ENCODE peak calls at places on chromosomes 5 and 9, in four cellular contexts. N, E, A and L are unnamed samples.

GRCh38 chr9:79023134-79023577 is 548.6 kb upstream of the TLE4 start:
- DNase-seq in N (peak; percentile 81), E (no peak), A (no peak), L (no peak)

GRCh38 chr9:135463140-135463539 is 16.4 kb upstream of the PPP1R26 start:
- DNase-seq in N (peak; percentile 14), E (no peak), A (no peak), L (no peak)

GRCh38 chr5:3026651-3027050 is 275.2 kb upstream of the IRX2 start:
- DNase-seq in N (no peak), E (no peak), A (no peak), L (no peak)

GRCh38 chr9:106893088-106893487 is 30.1 kb downstream of the ZNF462 start:
- DNase-seq in N (peak; percentile 25), E (no peak), A (no peak), L (no peak)

GRCh38 chr5:15693933-15694332 is 194.0 kb downstream of the FBXL7 start:
- DNase-seq in N (no peak), E (no peak), A (no peak), L (no peak)

GRCh38 chr5:109740329-109740728 is 50.6 kb downstream of the MAN2A1 start:
- DNase-seq in N (no peak), E (no peak), A (no peak), L (no peak)

GRCh38 chr9:38313421-38313820 is 79.1 kb upstream of the ALDH1B1 start:
- DNase-seq in N (no peak), E (no peak), A (no peak), L (no peak)

GRCh38 chr9:34664281-34665108 is 2.0 kb upstream of the CCL27 start:
- DNase-seq in N (peak; percentile 63), E (peak; percentile 69), A (peak; percentile 61), L (peak; percentile 55)

GRCh38 chr9:136545065-136545965 is 533 bp downstream of the NOTCH1 start:
- DNase-seq in N (no peak), E (peak; percentile 43), A (no peak), L (no peak)

GRCh38 chr5:158754018-158754514 is 345.6 kb downstream of the EBF1 start:
- DNase-seq in N (peak; percentile 98), E (no peak), A (no peak), L (no peak)

GRCh38 chr9:136361047-136361756 is 2.3 kb downstream of the DNLZ start:
- DNase-seq in N (no peak), E (no peak), A (no peak), L (no peak)

GRCh38 chr5:127647361-127647958 is 1.4 kb upstream of the CTXN3 start:
- DNase-seq in N (no peak), E (no peak), A (no peak), L (no peak)